ENCODE peak calls at places on chromosomes 2 and 18, in ten cellular contexts. V is naive thymus-derived CD8-positive, alpha-beta T cell; F is activated T-helper 1 cell treated with anti-CD3 and anti-CD28 coated beads, Interleukin-2, amount 50 U/mL, for 16 hours; E is GM23248; Q is stomach; I is globus pallidus; A is activated naive CD8-positive, alpha-beta T cell treated with anti-CD3 and anti-CD28 coated beads, Interleukin-2, amount 50 U/mL, for 24 hours; M is EL; U is foreskin keratinocyte; D is HFFc6. W is an unnamed sample.

GRCh38 chr18:58241877-58242276 is 197.9 kb downstream of the NEDD4L start:
- DNase-seq in I (no peak), Q (no peak), V (no peak), E (peak), D (peak), U (peak), A (no peak), F (no peak), M (peak), W (peak)

GRCh38 chr2:72953976-72954375 is 36.7 kb downstream of the EMX1 start:
- DNase-seq in A (peak), D (no peak), F (no peak), V (no peak), E (no peak), M (no peak), I (no peak), U (no peak), Q (no peak), W (no peak)

GRCh38 chr2:1859671-1860450 is 115.5 kb upstream of the PXDN start:
- DNase-seq in Q (no peak), A (no peak), V (no peak), U (no peak), M (no peak), E (no peak), D (no peak), F (no peak), I (no peak), W (no peak)

GRCh38 chr2:71786291-71787107 is 333.1 kb downstream of the DYSF start:
- DNase-seq in M (no peak), I (no peak), V (no peak), E (no peak), D (no peak), U (no peak), F (no peak), Q (no peak), A (no peak), W (no peak)

GRCh38 chr2:206198677-206199076 is 39.0 kb downstream of the EEF1B2 start:
- DNase-seq in E (peak), M (peak), Q (no peak), F (no peak), U (peak), A (no peak), I (no peak), V (no peak), D (no peak), W (peak)

GRCh38 chr2:26652361-26653041 is 11.3 kb upstream of the CIB4 start:
- DNase-seq in F (no peak), D (peak), V (no peak), I (no peak), U (no peak), Q (no peak), M (no peak), A (no peak), E (peak), W (no peak)

GRCh38 chr2:217307023-217307422 is 447.2 kb upstream of the TNP1 start:
- DNase-seq in A (no peak), U (no peak), E (no peak), M (no peak), Q (no peak), D (no peak), I (no peak), F (no peak), V (no peak), W (no peak)

GRCh38 chr18:49747876-49748275 is 65.5 kb downstream of the ACAA2 start:
- DNase-seq in D (peak), F (no peak), U (no peak), Q (no peak), M (peak), I (no peak), A (no peak), E (no peak), V (no peak), W (no peak)

GRCh38 chr18:62018034-62018760 is 125.4 kb upstream of the RNF152 start:
- DNase-seq in D (peak), A (no peak), F (no peak), M (no peak), U (no peak), Q (no peak), V (no peak), E (peak), I (no peak), W (no peak)

GRCh38 chr2:37274354-37274965 is 43.0 kb downstream of the NDUFAF7 start:
- DNase-seq in M (peak), Q (no peak), A (no peak), I (no peak), F (no peak), U (no peak), E (peak), D (no peak), V (no peak), W (no peak)

GRCh38 chr2:219269362-219270054 is 9.7 kb upstream of the DNAJB2 start:
- DNase-seq in Q (peak), M (no peak), U (peak), F (no peak), A (no peak), I (no peak), D (no peak), V (no peak), E (no peak), W (peak)

GRCh38 chr2:191115391-191115790 is 35.4 kb downstream of the STAT4 start:
- DNase-seq in V (no peak), A (peak), Q (no peak), M (peak), U (peak), D (peak), I (no peak), E (peak), F (no peak), W (peak)

GRCh38 chr18:29147944-29148343 is 971.0 kb upstream of the CDH2 start:
- DNase-seq in U (peak), V (no peak), M (peak), Q (no peak), I (no peak), A (no peak), E (peak), F (no peak), D (peak), W (peak)

GRCh38 chr18:79478484-79479113 is 82.9 kb downstream of the NFATC1 start:
- DNase-seq in Q (no peak), I (no peak), U (no peak), E (no peak), F (no peak), A (no peak), M (no peak), V (no peak), D (no peak), W (no peak)

GRCh38 chr2:40416486-40416885 is 35.4 kb downstream of the SLC8A1 start:
- DNase-seq in Q (no peak), M (peak), A (no peak), D (no peak), E (no peak), U (peak), V (no peak), F (no peak), I (no peak), W (peak)

GRCh38 chr18:33355263-33355662 is 85.3 kb downstream of the CCDC178 start:
- DNase-seq in Q (no peak), I (no peak), E (no peak), F (no peak), A (no peak), D (no peak), M (no peak), V (no peak), U (no peak), W (no peak)

GRCh38 chr18:58612239-58613055 is 16.4 kb downstream of the ALPK2 start:
- DNase-seq in E (peak), V (no peak), F (no peak), I (no peak), U (peak), M (no peak), Q (no peak), A (no peak), D (no peak), W (peak)

GRCh38 chr2:192042126-192042525 is 152.6 kb downstream of the TMEFF2 start:
- DNase-seq in U (no peak), F (no peak), D (no peak), I (no peak), M (no peak), E (no peak), A (no peak), Q (no peak), V (no peak), W (no peak)

GRCh38 chr2:47094519-47095155 is 60.5 kb downstream of the STPG4 start:
- DNase-seq in V (no peak), D (no peak), I (no peak), E (peak), Q (no peak), M (no peak), A (no peak), U (no peak), F (no peak), W (no peak)

GRCh38 chr2:151306621-151307020 is 17.2 kb upstream of the NMI start:
- DNase-seq in D (peak), V (no peak), Q (no peak), M (peak), U (peak), E (peak), A (no peak), I (no peak), F (no peak), W (peak)

GRCh38 chr18:48589797-48590519 is 51.1 kb downstream of the CTIF start:
- DNase-seq in F (no peak), V (no peak), D (no peak), U (no peak), A (no peak), Q (peak), M (no peak), E (peak), I (peak), W (no peak)

GRCh38 chr2:121220995-121221394 is 64.0 kb downstream of the TFCP2L1 start:
- DNase-seq in U (peak), A (no peak), I (no peak), V (no peak), F (no peak), D (peak), Q (no peak), M (peak), E (peak), W (peak)

GRCh38 chr2:72936669-72937355 is 19.5 kb downstream of the EMX1 start:
- DNase-seq in V (no peak), F (no peak), E (peak), Q (no peak), U (no peak), I (no peak), A (no peak), D (no peak), M (no peak), W (no peak)

GRCh38 chr2:19848029-19848750 is 53.6 kb downstream of the TTC32 start:
- DNase-seq in E (no peak), F (no peak), V (no peak), U (no peak), M (no peak), I (no peak), D (no peak), A (no peak), Q (no peak), W (no peak)

GRCh38 chr2:121155502-121156056 is 129.4 kb downstream of the TFCP2L1 start:
- DNase-seq in Q (peak), I (no peak), M (no peak), V (no peak), U (no peak), A (no peak), E (no peak), F (no peak), D (no peak), W (no peak)

GRCh38 chr18:59087391-59087790 is 52.3 kb upstream of the SEC11C start:
- DNase-seq in V (peak), Q (no peak), F (no peak), E (no peak), D (no peak), U (peak), A (no peak), M (no peak), I (no peak), W (peak)

GRCh38 chr18:62716679-62717058 is 1.3 kb downstream of the PHLPP1 start:
- DNase-seq in D (no peak), M (peak), E (peak), A (peak), V (peak), I (peak), Q (peak), U (no peak), F (no peak), W (peak)

W was measured in mammary epithelial cell.